ENCODE peak calls at places on chromosomes 1 and 21, in five cellular contexts. One of them, this sample, is unnamed.

GRCh38 chr1:5947071-5947821 is 45.0 kb downstream of the NPHP4 start:
- DNase-seq in mesendoderm: no peak
- DNase-seq in body of pancreas: no peak
- DNase-seq in hepatocyte: no peak
- DNase-seq in breast epithelium: no peak
- DNase-seq in this sample: no peak

GRCh38 chr21:45154511-45155508 is 80.4 kb downstream of the ADARB1 start:
- DNase-seq in hepatocyte: no peak
- DNase-seq in body of pancreas: no peak
- DNase-seq in breast epithelium: peak
- DNase-seq in mesendoderm: peak
- DNase-seq in this sample: no peak

GRCh38 chr1:219123041-219123440 is 50.6 kb upstream of the LYPLAL1 start:
- DNase-seq in body of pancreas: no peak
- DNase-seq in hepatocyte: no peak
- DNase-seq in breast epithelium: no peak
- DNase-seq in mesendoderm: peak
- DNase-seq in this sample: no peak

GRCh38 chr1:112937495-112937894 is 18.5 kb downstream of the SLC16A1 start:
- DNase-seq in mesendoderm: peak
- DNase-seq in hepatocyte: no peak
- DNase-seq in breast epithelium: no peak
- DNase-seq in body of pancreas: no peak
- DNase-seq in this sample: no peak

GRCh38 chr21:44834231-44834950 is 16.5 kb upstream of the SUMO3 start:
- DNase-seq in hepatocyte: no peak
- DNase-seq in body of pancreas: no peak
- DNase-seq in mesendoderm: no peak
- DNase-seq in breast epithelium: no peak
- DNase-seq in this sample: no peak

GRCh38 chr21:29145354-29145782 is 14.9 kb downstream of the MAP3K7CL start:
- DNase-seq in body of pancreas: no peak
- DNase-seq in hepatocyte: peak
- DNase-seq in mesendoderm: no peak
- DNase-seq in breast epithelium: no peak
- DNase-seq in this sample: no peak

GRCh38 chr1:18110968-18111367 is 3.4 kb downstream of the IGSF21 start:
- DNase-seq in breast epithelium: no peak
- DNase-seq in mesendoderm: no peak
- DNase-seq in hepatocyte: no peak
- DNase-seq in body of pancreas: no peak
- DNase-seq in this sample: no peak

GRCh38 chr1:234619071-234619480 is 9.1 kb upstream of the IRF2BP2 start:
- DNase-seq in mesendoderm: no peak
- DNase-seq in breast epithelium: no peak
- DNase-seq in body of pancreas: no peak
- DNase-seq in hepatocyte: no peak
- DNase-seq in this sample: no peak

GRCh38 chr1:22731924-22732522 is 21.4 kb downstream of the EPHB2 start:
- DNase-seq in body of pancreas: peak
- DNase-seq in breast epithelium: no peak
- DNase-seq in hepatocyte: no peak
- DNase-seq in mesendoderm: peak
- DNase-seq in this sample: no peak

DNA sequence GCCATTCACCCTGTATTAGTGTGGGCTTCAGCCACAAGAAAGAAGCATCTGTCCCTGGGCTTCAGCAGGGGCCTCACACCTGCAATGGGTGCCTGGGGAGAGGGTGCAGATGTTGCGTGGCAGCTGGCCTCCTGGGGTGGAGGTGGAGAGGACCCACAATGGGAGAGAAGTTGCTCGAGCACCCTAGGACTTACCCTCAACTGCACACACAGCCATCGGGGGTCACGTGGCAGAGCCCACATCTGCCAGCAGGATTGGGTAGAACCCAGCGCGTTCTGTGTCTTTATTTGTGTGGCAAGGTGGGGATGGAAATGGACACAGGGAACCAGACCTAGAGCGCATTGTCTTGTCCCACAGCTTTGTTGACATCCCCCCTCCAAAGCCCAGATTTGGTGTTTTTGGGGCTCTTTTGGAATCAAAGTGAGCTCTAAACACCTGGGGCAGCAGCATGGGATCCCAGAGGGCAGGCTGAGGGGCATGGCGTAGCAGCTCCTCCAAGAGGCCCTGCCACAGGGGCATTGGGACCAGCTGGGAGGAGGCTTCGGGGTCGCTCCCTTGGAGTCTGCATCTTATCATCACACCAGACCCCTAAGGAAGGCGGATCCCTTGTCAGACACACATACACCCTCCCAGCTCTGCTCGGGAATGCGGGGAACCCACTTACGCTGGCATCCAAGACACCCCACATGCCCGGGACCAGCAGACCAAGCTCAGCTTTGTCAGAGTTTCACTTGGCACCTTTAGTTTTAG is 5.1 kb downstream of the ABCG1 start:
- DNase-seq in breast epithelium: no peak
- DNase-seq in mesendoderm: no peak
- DNase-seq in hepatocyte: no peak
- DNase-seq in body of pancreas: no peak
- DNase-seq in this sample: no peak
- H3K27ac ChIP-seq in breast epithelium: no peak
- H3K27ac ChIP-seq in mesendoderm: no peak
- H3K27ac ChIP-seq in hepatocyte: no peak
- H3K27ac ChIP-seq in body of pancreas: no peak
- H3K27ac ChIP-seq in this sample: peak

GRCh38 chr1:36149237-36149972 is at the start of gene TRAPPC3:
- DNase-seq in breast epithelium: peak
- DNase-seq in hepatocyte: peak
- DNase-seq in body of pancreas: peak
- DNase-seq in mesendoderm: peak
- DNase-seq in this sample: peak
- H3K27ac ChIP-seq in breast epithelium: peak
- H3K27ac ChIP-seq in hepatocyte: peak
- H3K27ac ChIP-seq in body of pancreas: peak
- H3K27ac ChIP-seq in mesendoderm: peak
- H3K27ac ChIP-seq in this sample: peak

GRCh38 chr1:179877586-179878265 is at the start of gene TOR1AIP2:
- DNase-seq in hepatocyte: peak
- DNase-seq in breast epithelium: peak
- DNase-seq in body of pancreas: peak
- DNase-seq in mesendoderm: peak
- DNase-seq in this sample: peak
- H3K27ac ChIP-seq in hepatocyte: peak
- H3K27ac ChIP-seq in breast epithelium: peak
- H3K27ac ChIP-seq in body of pancreas: peak
- H3K27ac ChIP-seq in mesendoderm: no peak
- H3K27ac ChIP-seq in this sample: peak

DNA sequence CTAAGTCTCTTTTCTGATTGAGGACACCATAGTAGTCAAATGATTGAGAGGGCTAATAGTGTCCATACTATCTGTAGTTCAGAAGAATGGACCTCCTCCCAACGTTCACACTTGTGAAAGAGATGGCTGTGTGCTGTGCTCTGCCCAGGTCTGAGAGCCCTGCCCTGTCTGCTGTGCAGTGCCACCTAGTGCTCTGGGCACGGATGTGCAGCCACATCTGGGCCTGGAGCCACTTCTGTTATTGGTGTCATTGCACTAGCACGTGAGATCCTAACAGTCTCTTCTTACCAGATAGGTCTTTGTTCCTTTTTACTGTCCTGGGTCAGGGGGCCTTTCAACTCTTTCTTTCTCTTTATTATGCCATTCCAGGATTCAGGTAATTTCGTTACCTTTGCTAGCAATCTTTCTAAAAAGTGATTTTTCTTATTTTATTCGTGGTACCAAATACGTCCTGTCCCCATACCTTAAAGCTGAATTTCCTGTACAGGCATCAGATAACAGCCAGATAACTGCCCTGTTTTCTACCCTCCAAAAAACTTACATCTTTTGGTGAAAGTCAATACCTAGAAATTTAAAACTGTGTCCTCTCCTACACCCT is 21.7 kb downstream of the INTS3 start:
- DNase-seq in breast epithelium: peak
- DNase-seq in hepatocyte: peak
- DNase-seq in mesendoderm: peak
- DNase-seq in body of pancreas: peak
- DNase-seq in this sample: peak
- H3K27ac ChIP-seq in breast epithelium: peak
- H3K27ac ChIP-seq in hepatocyte: peak
- H3K27ac ChIP-seq in mesendoderm: no peak
- H3K27ac ChIP-seq in body of pancreas: no peak
- H3K27ac ChIP-seq in this sample: peak